ENCODE peak calls at places on chromosomes 11 and 22, in six cellular contexts. One of them, this sample, is unnamed.

GRCh38 chr11:33778682-33779081 is 4.4 kb upstream of the FBXO3 start:
- DNase-seq in activated gamma-delta T cell treated with anti-CD3 and anti-CD28 coated beads, Interleukin-2, amount 50 U/mL, for 16 hours: no peak
- DNase-seq in astrocyte of the spinal cord: peak
- DNase-seq in fibroblast of the aortic adventitia: peak
- DNase-seq in GM10248: no peak
- DNase-seq in Kasumi-1: no peak
- DNase-seq in this sample: peak

GRCh38 chr22:46606886-46607285 is 13.3 kb upstream of the GRAMD4 start:
- DNase-seq in activated gamma-delta T cell treated with anti-CD3 and anti-CD28 coated beads, Interleukin-2, amount 50 U/mL, for 16 hours: no peak
- DNase-seq in astrocyte of the spinal cord: no peak
- DNase-seq in fibroblast of the aortic adventitia: no peak
- DNase-seq in GM10248: no peak
- DNase-seq in Kasumi-1: no peak
- DNase-seq in this sample: no peak

GRCh38 chr22:26689553-26690301 is 32.3 kb downstream of the MIAT start:
- DNase-seq in activated gamma-delta T cell treated with anti-CD3 and anti-CD28 coated beads, Interleukin-2, amount 50 U/mL, for 16 hours: no peak
- DNase-seq in astrocyte of the spinal cord: no peak
- DNase-seq in fibroblast of the aortic adventitia: no peak
- DNase-seq in GM10248: no peak
- DNase-seq in Kasumi-1: no peak
- DNase-seq in this sample: peak

GRCh38 chr11:96228472-96228871 is 114.5 kb downstream of the MAML2 start:
- DNase-seq in activated gamma-delta T cell treated with anti-CD3 and anti-CD28 coated beads, Interleukin-2, amount 50 U/mL, for 16 hours: no peak
- DNase-seq in astrocyte of the spinal cord: peak
- DNase-seq in fibroblast of the aortic adventitia: peak
- DNase-seq in GM10248: no peak
- DNase-seq in Kasumi-1: no peak
- DNase-seq in this sample: peak

GRCh38 chr11:34223021-34223813 is 117.8 kb downstream of the NAT10 start:
- DNase-seq in activated gamma-delta T cell treated with anti-CD3 and anti-CD28 coated beads, Interleukin-2, amount 50 U/mL, for 16 hours: no peak
- DNase-seq in astrocyte of the spinal cord: peak
- DNase-seq in fibroblast of the aortic adventitia: peak
- DNase-seq in GM10248: no peak
- DNase-seq in Kasumi-1: no peak
- DNase-seq in this sample: peak

GRCh38 chr11:122746050-122746478 is 90.5 kb downstream of the UBASH3B start:
- DNase-seq in activated gamma-delta T cell treated with anti-CD3 and anti-CD28 coated beads, Interleukin-2, amount 50 U/mL, for 16 hours: peak
- DNase-seq in astrocyte of the spinal cord: no peak
- DNase-seq in fibroblast of the aortic adventitia: no peak
- DNase-seq in GM10248: peak
- DNase-seq in Kasumi-1: peak
- DNase-seq in this sample: no peak

GRCh38 chr22:32050678-32051515 is 7.8 kb downstream of the SLC5A1 start:
- DNase-seq in activated gamma-delta T cell treated with anti-CD3 and anti-CD28 coated beads, Interleukin-2, amount 50 U/mL, for 16 hours: peak
- DNase-seq in astrocyte of the spinal cord: peak
- DNase-seq in fibroblast of the aortic adventitia: peak
- DNase-seq in GM10248: peak
- DNase-seq in Kasumi-1: peak
- DNase-seq in this sample: peak

GRCh38 chr22:26367402-26368245 is 61.4 kb upstream of the ASPHD2 start:
- DNase-seq in activated gamma-delta T cell treated with anti-CD3 and anti-CD28 coated beads, Interleukin-2, amount 50 U/mL, for 16 hours: peak
- DNase-seq in astrocyte of the spinal cord: peak
- DNase-seq in fibroblast of the aortic adventitia: peak
- DNase-seq in GM10248: peak
- DNase-seq in Kasumi-1: peak
- DNase-seq in this sample: peak

GRCh38 chr11:60992842-60993409 is 21.4 kb downstream of the CD6 start:
- DNase-seq in activated gamma-delta T cell treated with anti-CD3 and anti-CD28 coated beads, Interleukin-2, amount 50 U/mL, for 16 hours: no peak
- DNase-seq in astrocyte of the spinal cord: no peak
- DNase-seq in fibroblast of the aortic adventitia: no peak
- DNase-seq in GM10248: no peak
- DNase-seq in Kasumi-1: no peak
- DNase-seq in this sample: no peak

GRCh38 chr22:29722151-29722550 is 2.3 kb downstream of the CABP7 start:
- DNase-seq in activated gamma-delta T cell treated with anti-CD3 and anti-CD28 coated beads, Interleukin-2, amount 50 U/mL, for 16 hours: no peak
- DNase-seq in astrocyte of the spinal cord: no peak
- DNase-seq in fibroblast of the aortic adventitia: no peak
- DNase-seq in GM10248: no peak
- DNase-seq in Kasumi-1: no peak
- DNase-seq in this sample: no peak

GRCh38 chr11:86244063-86244521 is 461 bp upstream of the EED start:
- DNase-seq in activated gamma-delta T cell treated with anti-CD3 and anti-CD28 coated beads, Interleukin-2, amount 50 U/mL, for 16 hours: peak
- DNase-seq in astrocyte of the spinal cord: no peak
- DNase-seq in fibroblast of the aortic adventitia: no peak
- DNase-seq in GM10248: peak
- DNase-seq in Kasumi-1: peak
- DNase-seq in this sample: no peak

GRCh38 chr11:15816270-15816871 is 540.0 kb downstream of the SOX6 start:
- DNase-seq in activated gamma-delta T cell treated with anti-CD3 and anti-CD28 coated beads, Interleukin-2, amount 50 U/mL, for 16 hours: no peak
- DNase-seq in astrocyte of the spinal cord: peak
- DNase-seq in fibroblast of the aortic adventitia: peak
- DNase-seq in GM10248: no peak
- DNase-seq in Kasumi-1: no peak
- DNase-seq in this sample: peak

GRCh38 chr11:64599698-64600211 is 8.7 kb downstream of the SLC22A12 start:
- DNase-seq in activated gamma-delta T cell treated with anti-CD3 and anti-CD28 coated beads, Interleukin-2, amount 50 U/mL, for 16 hours: no peak
- DNase-seq in astrocyte of the spinal cord: no peak
- DNase-seq in fibroblast of the aortic adventitia: no peak
- DNase-seq in GM10248: no peak
- DNase-seq in Kasumi-1: no peak
- DNase-seq in this sample: no peak

GRCh38 chr11:120128392-120129172 is 9.3 kb downstream of the TRIM29 start:
- DNase-seq in activated gamma-delta T cell treated with anti-CD3 and anti-CD28 coated beads, Interleukin-2, amount 50 U/mL, for 16 hours: no peak
- DNase-seq in astrocyte of the spinal cord: peak
- DNase-seq in fibroblast of the aortic adventitia: peak
- DNase-seq in GM10248: no peak
- DNase-seq in Kasumi-1: no peak
- DNase-seq in this sample: peak

GRCh38 chr11:26268980-26269660 is 62.8 kb upstream of the ANO3 start:
- DNase-seq in activated gamma-delta T cell treated with anti-CD3 and anti-CD28 coated beads, Interleukin-2, amount 50 U/mL, for 16 hours: no peak
- DNase-seq in astrocyte of the spinal cord: no peak
- DNase-seq in fibroblast of the aortic adventitia: no peak
- DNase-seq in GM10248: no peak
- DNase-seq in Kasumi-1: no peak
- DNase-seq in this sample: no peak

GRCh38 chr22:38454011-38454360 is 1.0 kb downstream of the KCNJ4 start:
- DNase-seq in activated gamma-delta T cell treated with anti-CD3 and anti-CD28 coated beads, Interleukin-2, amount 50 U/mL, for 16 hours: no peak
- DNase-seq in astrocyte of the spinal cord: no peak
- DNase-seq in fibroblast of the aortic adventitia: no peak
- DNase-seq in GM10248: no peak
- DNase-seq in Kasumi-1: no peak
- DNase-seq in this sample: no peak

GRCh38 chr11:113773092-113773415 is 438 bp downstream of the ZW10 start:
- DNase-seq in activated gamma-delta T cell treated with anti-CD3 and anti-CD28 coated beads, Interleukin-2, amount 50 U/mL, for 16 hours: no peak
- DNase-seq in astrocyte of the spinal cord: no peak
- DNase-seq in fibroblast of the aortic adventitia: peak
- DNase-seq in GM10248: no peak
- DNase-seq in Kasumi-1: peak
- DNase-seq in this sample: peak

GRCh38 chr11:44542372-44542771 is 23.1 kb upstream of the CD82 start:
- DNase-seq in activated gamma-delta T cell treated with anti-CD3 and anti-CD28 coated beads, Interleukin-2, amount 50 U/mL, for 16 hours: no peak
- DNase-seq in astrocyte of the spinal cord: no peak
- DNase-seq in fibroblast of the aortic adventitia: no peak
- DNase-seq in GM10248: no peak
- DNase-seq in Kasumi-1: no peak
- DNase-seq in this sample: no peak

GRCh38 chr11:40235841-40236240 is 1223.6 kb downstream of the LRRC4C start:
- DNase-seq in activated gamma-delta T cell treated with anti-CD3 and anti-CD28 coated beads, Interleukin-2, amount 50 U/mL, for 16 hours: no peak
- DNase-seq in astrocyte of the spinal cord: no peak
- DNase-seq in fibroblast of the aortic adventitia: no peak
- DNase-seq in GM10248: no peak
- DNase-seq in Kasumi-1: no peak
- DNase-seq in this sample: no peak

GRCh38 chr22:22552630-22553029 is 6.4 kb downstream of the PRAME start:
- DNase-seq in activated gamma-delta T cell treated with anti-CD3 and anti-CD28 coated beads, Interleukin-2, amount 50 U/mL, for 16 hours: no peak
- DNase-seq in astrocyte of the spinal cord: no peak
- DNase-seq in fibroblast of the aortic adventitia: no peak
- DNase-seq in GM10248: peak
- DNase-seq in Kasumi-1: no peak
- DNase-seq in this sample: peak

GRCh38 chr11:118033443-118033842 is 43.4 kb upstream of the TMPRSS4 start:
- DNase-seq in activated gamma-delta T cell treated with anti-CD3 and anti-CD28 coated beads, Interleukin-2, amount 50 U/mL, for 16 hours: no peak
- DNase-seq in astrocyte of the spinal cord: no peak
- DNase-seq in fibroblast of the aortic adventitia: no peak
- DNase-seq in GM10248: no peak
- DNase-seq in Kasumi-1: no peak
- DNase-seq in this sample: no peak

GRCh38 chr11:76839326-76839725 is 21.4 kb upstream of the ACER3 start:
- DNase-seq in activated gamma-delta T cell treated with anti-CD3 and anti-CD28 coated beads, Interleukin-2, amount 50 U/mL, for 16 hours: no peak
- DNase-seq in astrocyte of the spinal cord: no peak
- DNase-seq in fibroblast of the aortic adventitia: no peak
- DNase-seq in GM10248: no peak
- DNase-seq in Kasumi-1: peak
- DNase-seq in this sample: no peak

GRCh38 chr11:130159657-130160459 is at the start of gene ST14:
- DNase-seq in activated gamma-delta T cell treated with anti-CD3 and anti-CD28 coated beads, Interleukin-2, amount 50 U/mL, for 16 hours: no peak
- DNase-seq in astrocyte of the spinal cord: no peak
- DNase-seq in fibroblast of the aortic adventitia: no peak
- DNase-seq in GM10248: peak
- DNase-seq in Kasumi-1: peak
- DNase-seq in this sample: no peak

GRCh38 chr22:24391836-24392217 is 35.6 kb upstream of the ADORA2A start:
- DNase-seq in activated gamma-delta T cell treated with anti-CD3 and anti-CD28 coated beads, Interleukin-2, amount 50 U/mL, for 16 hours: no peak
- DNase-seq in astrocyte of the spinal cord: peak
- DNase-seq in fibroblast of the aortic adventitia: peak
- DNase-seq in GM10248: no peak
- DNase-seq in Kasumi-1: no peak
- DNase-seq in this sample: no peak

GRCh38 chr11:17384002-17384511 is 4.4 kb downstream of the KCNJ11 start:
- DNase-seq in activated gamma-delta T cell treated with anti-CD3 and anti-CD28 coated beads, Interleukin-2, amount 50 U/mL, for 16 hours: peak
- DNase-seq in astrocyte of the spinal cord: peak
- DNase-seq in fibroblast of the aortic adventitia: peak
- DNase-seq in GM10248: peak
- DNase-seq in Kasumi-1: peak
- DNase-seq in this sample: peak

GRCh38 chr11:88175004-88175706 is at the start of gene RAB38:
- DNase-seq in activated gamma-delta T cell treated with anti-CD3 and anti-CD28 coated beads, Interleukin-2, amount 50 U/mL, for 16 hours: peak
- DNase-seq in astrocyte of the spinal cord: peak
- DNase-seq in fibroblast of the aortic adventitia: no peak
- DNase-seq in GM10248: peak
- DNase-seq in Kasumi-1: peak
- DNase-seq in this sample: no peak

GRCh38 chr11:3156282-3156660 is 8.8 kb downstream of the OSBPL5 start:
- DNase-seq in activated gamma-delta T cell treated with anti-CD3 and anti-CD28 coated beads, Interleukin-2, amount 50 U/mL, for 16 hours: no peak
- DNase-seq in astrocyte of the spinal cord: no peak
- DNase-seq in fibroblast of the aortic adventitia: no peak
- DNase-seq in GM10248: no peak
- DNase-seq in Kasumi-1: no peak
- DNase-seq in this sample: no peak

GRCh38 chr11:92964471-92964870 is 5.0 kb upstream of the MTNR1B start:
- DNase-seq in activated gamma-delta T cell treated with anti-CD3 and anti-CD28 coated beads, Interleukin-2, amount 50 U/mL, for 16 hours: no peak
- DNase-seq in astrocyte of the spinal cord: no peak
- DNase-seq in fibroblast of the aortic adventitia: no peak
- DNase-seq in GM10248: no peak
- DNase-seq in Kasumi-1: no peak
- DNase-seq in this sample: peak

GRCh38 chr11:112127056-112127455 is 36.8 kb downstream of the IL18 start:
- DNase-seq in activated gamma-delta T cell treated with anti-CD3 and anti-CD28 coated beads, Interleukin-2, amount 50 U/mL, for 16 hours: no peak
- DNase-seq in astrocyte of the spinal cord: no peak
- DNase-seq in fibroblast of the aortic adventitia: no peak
- DNase-seq in GM10248: no peak
- DNase-seq in Kasumi-1: no peak
- DNase-seq in this sample: no peak

GRCh38 chr11:117585631-117586030 is 211.4 kb downstream of the DSCAML1 start:
- DNase-seq in activated gamma-delta T cell treated with anti-CD3 and anti-CD28 coated beads, Interleukin-2, amount 50 U/mL, for 16 hours: no peak
- DNase-seq in astrocyte of the spinal cord: no peak
- DNase-seq in fibroblast of the aortic adventitia: no peak
- DNase-seq in GM10248: no peak
- DNase-seq in Kasumi-1: no peak
- DNase-seq in this sample: no peak

GRCh38 chr22:48957311-48957986 is 870.2 kb downstream of the BRD1 start:
- DNase-seq in activated gamma-delta T cell treated with anti-CD3 and anti-CD28 coated beads, Interleukin-2, amount 50 U/mL, for 16 hours: no peak
- DNase-seq in astrocyte of the spinal cord: no peak
- DNase-seq in fibroblast of the aortic adventitia: no peak
- DNase-seq in GM10248: no peak
- DNase-seq in Kasumi-1: no peak
- DNase-seq in this sample: no peak

GRCh38 chr11:131977231-131977630 is 606.8 kb downstream of the NTM start:
- DNase-seq in activated gamma-delta T cell treated with anti-CD3 and anti-CD28 coated beads, Interleukin-2, amount 50 U/mL, for 16 hours: no peak
- DNase-seq in astrocyte of the spinal cord: peak
- DNase-seq in fibroblast of the aortic adventitia: peak
- DNase-seq in GM10248: no peak
- DNase-seq in Kasumi-1: no peak
- DNase-seq in this sample: no peak

GRCh38 chr11:46987183-46987582 is 50.6 kb downstream of the CSTPP1 start:
- DNase-seq in activated gamma-delta T cell treated with anti-CD3 and anti-CD28 coated beads, Interleukin-2, amount 50 U/mL, for 16 hours: no peak
- DNase-seq in astrocyte of the spinal cord: no peak
- DNase-seq in fibroblast of the aortic adventitia: no peak
- DNase-seq in GM10248: no peak
- DNase-seq in Kasumi-1: no peak
- DNase-seq in this sample: no peak